ENCODE peak calls at places on chromosomes 12 and 14, in five cellular contexts. One of them, this sample, is unnamed.

GRCh38 chr14:23431486-23431885 is 4.0 kb downstream of the MYH7 start:
- DNase-seq in H1: no peak
- DNase-seq in K562: no peak
- DNase-seq in HepG2: no peak
- DNase-seq in GM12892: no peak
- DNase-seq in this sample: no peak

GRCh38 chr14:96216627-96217026 is 12.0 kb downstream of the BDKRB2 start:
- DNase-seq in H1: no peak
- DNase-seq in K562: no peak
- DNase-seq in HepG2: no peak
- DNase-seq in GM12892: no peak
- DNase-seq in this sample: no peak

GRCh38 chr12:118061876-118062791 is 1.2 kb upstream of the WSB2 start:
- DNase-seq in H1: peak
- DNase-seq in K562: peak
- DNase-seq in HepG2: no peak
- DNase-seq in GM12892: peak
- DNase-seq in this sample: peak

GRCh38 chr12:65868133-65868705 is 43.9 kb downstream of the HMGA2 start:
- DNase-seq in H1: no peak
- DNase-seq in K562: no peak
- DNase-seq in HepG2: no peak
- DNase-seq in GM12892: no peak
- DNase-seq in this sample: no peak

GRCh38 chr12:93678779-93679178 is 1.6 kb downstream of the CRADD start:
- DNase-seq in H1: no peak
- DNase-seq in K562: no peak
- DNase-seq in HepG2: no peak
- DNase-seq in GM12892: no peak
- DNase-seq in this sample: no peak

GRCh38 chr12:50017047-50017446 is 8.2 kb downstream of the RACGAP1 start:
- DNase-seq in H1: no peak
- DNase-seq in K562: no peak
- DNase-seq in HepG2: no peak
- DNase-seq in GM12892: no peak
- DNase-seq in this sample: no peak

GRCh38 chr12:29782285-29782820 is 1.4 kb downstream of the TMTC1 start:
- DNase-seq in H1: no peak
- DNase-seq in K562: no peak
- DNase-seq in HepG2: no peak
- DNase-seq in GM12892: no peak
- DNase-seq in this sample: no peak

GRCh38 chr12:77724367-77724957 is 106.2 kb upstream of the NAV3 start:
- DNase-seq in H1: no peak
- DNase-seq in K562: no peak
- DNase-seq in HepG2: peak
- DNase-seq in GM12892: no peak
- DNase-seq in this sample: no peak

GRCh38 chr14:29240046-29240445 is 473.5 kb downstream of the FOXG1 start:
- DNase-seq in H1: no peak
- DNase-seq in K562: no peak
- DNase-seq in HepG2: no peak
- DNase-seq in GM12892: no peak
- DNase-seq in this sample: no peak

GRCh38 chr12:31732926-31733548 is 4.2 kb upstream of the AMN1 start:
- DNase-seq in H1: peak
- DNase-seq in K562: peak
- DNase-seq in HepG2: peak
- DNase-seq in GM12892: no peak
- DNase-seq in this sample: no peak

GRCh38 chr12:95790912-95791849 is 617 bp upstream of the NTN4 start:
- DNase-seq in H1: peak
- DNase-seq in K562: no peak
- DNase-seq in HepG2: no peak
- DNase-seq in GM12892: peak
- DNase-seq in this sample: peak

GRCh38 chr12:7110661-7111060 is 1.6 kb upstream of the C1RL start:
- DNase-seq in H1: no peak
- DNase-seq in K562: no peak
- DNase-seq in HepG2: no peak
- DNase-seq in GM12892: no peak
- DNase-seq in this sample: no peak

GRCh38 chr14:64659366-64659765 is 44.9 kb upstream of the PLEKHG3 start:
- DNase-seq in H1: no peak
- DNase-seq in K562: no peak
- DNase-seq in HepG2: no peak
- DNase-seq in GM12892: no peak
- DNase-seq in this sample: no peak

GRCh38 chr12:40138526-40138925 is 32.6 kb upstream of the SLC2A13 start:
- DNase-seq in H1: no peak
- DNase-seq in K562: no peak
- DNase-seq in HepG2: no peak
- DNase-seq in GM12892: no peak
- DNase-seq in this sample: no peak

GRCh38 chr14:24436355-24437019 is 6.1 kb downstream of the SDR39U1 start:
- DNase-seq in H1: no peak
- DNase-seq in K562: peak
- DNase-seq in HepG2: peak
- DNase-seq in GM12892: no peak
- DNase-seq in this sample: no peak

DNA sequence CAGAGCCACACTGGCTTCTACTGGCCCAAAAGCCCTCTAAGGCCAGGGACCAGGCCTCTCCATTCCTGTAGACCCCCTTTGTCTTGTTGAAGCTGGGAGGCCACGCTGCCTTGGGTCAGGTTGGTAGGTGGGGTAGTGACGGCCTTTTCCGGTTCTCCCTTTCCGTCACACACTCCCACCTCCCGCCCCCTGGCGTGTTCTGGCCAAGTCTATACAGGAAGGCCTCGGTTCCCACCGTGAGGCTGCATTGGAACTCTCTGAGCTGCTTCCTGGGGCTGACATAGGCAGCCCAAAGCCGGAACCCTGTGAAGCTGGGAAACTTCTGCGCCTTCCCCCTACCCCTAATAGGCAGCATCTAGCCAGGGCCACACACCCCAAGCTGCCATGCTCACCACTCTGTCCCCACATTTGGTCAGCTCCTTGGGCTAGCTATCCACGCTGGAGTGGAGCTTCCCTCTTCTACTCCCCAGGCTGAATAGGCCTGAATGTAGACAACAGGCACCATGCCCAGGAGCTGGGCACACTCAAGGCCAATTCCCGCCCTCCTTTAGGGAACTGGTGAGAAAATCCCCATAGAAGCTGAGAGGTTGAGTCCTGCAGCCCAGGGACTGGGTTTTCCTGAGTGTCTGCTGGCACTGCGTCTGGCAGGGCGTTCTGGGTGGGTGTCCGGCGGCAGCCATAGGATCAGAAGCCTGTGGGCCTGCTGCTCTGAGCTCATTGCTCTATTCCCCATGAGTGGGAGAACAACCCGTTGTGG is 35.7 kb downstream of the RIN3 start:
- DNase-seq in H1: no peak
- DNase-seq in K562: no peak
- DNase-seq in HepG2: no peak
- DNase-seq in GM12892: no peak
- DNase-seq in this sample: no peak
- TF ChIP-seq POLR2A in H1: no peak
- TF ChIP-seq POLR2A in K562: no peak
- TF ChIP-seq POLR2A in HepG2: no peak
- TF ChIP-seq POLR2A in GM12892: no peak
- TF ChIP-seq POLR2A in this sample: no peak

GRCh38 chr12:52045794-52046199 is 5.4 kb upstream of the NR4A1 start:
- DNase-seq in H1: no peak
- DNase-seq in K562: no peak
- DNase-seq in HepG2: no peak
- DNase-seq in GM12892: no peak
- DNase-seq in this sample: no peak

GRCh38 chr12:52042706-52043385 is 8.4 kb upstream of the NR4A1 start:
- DNase-seq in H1: no peak
- DNase-seq in K562: no peak
- DNase-seq in HepG2: no peak
- DNase-seq in GM12892: no peak
- DNase-seq in this sample: no peak

GRCh38 chr12:52046859-52047258 is 4.4 kb upstream of the NR4A1 start:
- DNase-seq in H1: no peak
- DNase-seq in K562: no peak
- DNase-seq in HepG2: no peak
- DNase-seq in GM12892: no peak
- DNase-seq in this sample: no peak

GRCh38 chr12:52043386-52044212 is 7.6 kb upstream of the NR4A1 start:
- DNase-seq in H1: no peak
- DNase-seq in K562: no peak
- DNase-seq in HepG2: peak
- DNase-seq in GM12892: no peak
- DNase-seq in this sample: no peak

GRCh38 chr12:52044284-52044983 is 6.8 kb upstream of the NR4A1 start:
- DNase-seq in H1: no peak
- DNase-seq in K562: no peak
- DNase-seq in HepG2: no peak
- DNase-seq in GM12892: no peak
- DNase-seq in this sample: no peak
- TF ChIP-seq POLR2AphosphoS5 in H1: no peak
- TF ChIP-seq POLR2AphosphoS5 in K562: no peak
- TF ChIP-seq POLR2AphosphoS5 in HepG2: no peak
- TF ChIP-seq POLR2AphosphoS5 in GM12892: no peak
- TF ChIP-seq POLR2AphosphoS5 in this sample: no peak

GRCh38 chr14:74621556-74621955 is 9.5 kb upstream of the LTBP2 start:
- DNase-seq in H1: no peak
- DNase-seq in K562: no peak
- DNase-seq in HepG2: no peak
- DNase-seq in GM12892: no peak
- DNase-seq in this sample: no peak
- TF ChIP-seq TAF1 in H1: no peak
- TF ChIP-seq TAF1 in K562: no peak
- TF ChIP-seq TAF1 in HepG2: no peak
- TF ChIP-seq TAF1 in GM12892: no peak
- TF ChIP-seq TAF1 in this sample: no peak

GRCh38 chr12:57753938-57754337 is 965 bp upstream of the MARCHF9 start:
- DNase-seq in H1: no peak
- DNase-seq in K562: no peak
- DNase-seq in HepG2: no peak
- DNase-seq in GM12892: no peak
- DNase-seq in this sample: no peak

GRCh38 chr12:57751788-57752667 is at the start of gene CDK4:
- DNase-seq in H1: peak
- DNase-seq in K562: peak
- DNase-seq in HepG2: peak
- DNase-seq in GM12892: peak
- DNase-seq in this sample: peak

GRCh38 chr12:57750561-57751431 is 1.3 kb downstream of the CDK4 start:
- DNase-seq in H1: no peak
- DNase-seq in K562: no peak
- DNase-seq in HepG2: no peak
- DNase-seq in GM12892: no peak
- DNase-seq in this sample: no peak

GRCh38 chr12:57751432-57751787 is 700 bp downstream of the CDK4 start:
- DNase-seq in H1: no peak
- DNase-seq in K562: no peak
- DNase-seq in HepG2: no peak
- DNase-seq in GM12892: no peak
- DNase-seq in this sample: no peak

DNA sequence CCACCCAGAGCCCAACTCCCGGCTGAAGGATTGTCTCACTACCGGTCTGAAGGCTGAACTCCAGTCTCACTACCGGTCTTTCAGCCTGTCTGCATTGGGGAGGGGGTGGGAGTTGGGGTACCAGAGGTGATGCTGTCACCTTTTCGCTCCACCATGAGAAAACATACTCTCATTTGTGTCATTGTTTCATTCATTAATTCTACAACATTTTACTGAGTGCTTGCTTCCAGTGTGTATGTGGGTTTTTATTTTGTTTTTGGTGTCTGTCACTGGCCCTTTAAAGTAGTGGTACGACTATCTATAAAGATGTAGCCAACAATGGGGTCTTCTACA is 524 bp upstream of the CDK4 start:
- DNase-seq in H1: no peak
- DNase-seq in K562: no peak
- DNase-seq in HepG2: no peak
- DNase-seq in GM12892: no peak
- DNase-seq in this sample: no peak
- TF ChIP-seq POLR2A in H1: no peak
- TF ChIP-seq POLR2A in K562: no peak
- TF ChIP-seq POLR2A in HepG2: no peak
- TF ChIP-seq POLR2A in GM12892: no peak
- TF ChIP-seq POLR2A in this sample: no peak

GRCh38 chr14:58808828-58809227 is 171.1 kb downstream of the DACT1 start:
- DNase-seq in H1: no peak
- DNase-seq in K562: no peak
- DNase-seq in HepG2: no peak
- DNase-seq in GM12892: no peak
- DNase-seq in this sample: no peak
- TF ChIP-seq POLR2AphosphoS5 in H1: no peak
- TF ChIP-seq POLR2AphosphoS5 in K562: no peak
- TF ChIP-seq POLR2AphosphoS5 in HepG2: no peak
- TF ChIP-seq POLR2AphosphoS5 in GM12892: no peak
- TF ChIP-seq POLR2AphosphoS5 in this sample: no peak